ENCODE peak calls at places on chromosomes 13 and 19, in five cellular contexts. One of them, this sample, is unnamed.

GRCh38 chr13:83423361-83423760 is 458.9 kb downstream of the SLITRK1 start:
- DNase-seq in activated CD8-positive, alpha-beta memory T cell treated with anti-CD3 and anti-CD28 coated beads for 48 hours: no peak
- DNase-seq in NAMALWA: no peak
- DNase-seq in activated CD8-positive, alpha-beta T cell treated with anti-CD3 and anti-CD28 coated beads for 36 hours: no peak
- DNase-seq in central memory CD8-positive, alpha-beta T cell: no peak
- DNase-seq in this sample: no peak

GRCh38 chr19:33675501-33676124 is 53.9 kb downstream of the CHST8 start:
- DNase-seq in activated CD8-positive, alpha-beta memory T cell treated with anti-CD3 and anti-CD28 coated beads for 48 hours: no peak
- DNase-seq in NAMALWA: no peak
- DNase-seq in activated CD8-positive, alpha-beta T cell treated with anti-CD3 and anti-CD28 coated beads for 36 hours: no peak
- DNase-seq in central memory CD8-positive, alpha-beta T cell: no peak
- DNase-seq in this sample: no peak

GRCh38 chr19:49869009-49869483 is 1.7 kb upstream of the PNKP start:
- DNase-seq in activated CD8-positive, alpha-beta memory T cell treated with anti-CD3 and anti-CD28 coated beads for 48 hours: peak
- DNase-seq in NAMALWA: no peak
- DNase-seq in activated CD8-positive, alpha-beta T cell treated with anti-CD3 and anti-CD28 coated beads for 36 hours: no peak
- DNase-seq in central memory CD8-positive, alpha-beta T cell: no peak
- DNase-seq in this sample: no peak

GRCh38 chr13:79995334-79995733 is 345.6 kb downstream of the SPRY2 start:
- DNase-seq in activated CD8-positive, alpha-beta memory T cell treated with anti-CD3 and anti-CD28 coated beads for 48 hours: no peak
- DNase-seq in NAMALWA: no peak
- DNase-seq in activated CD8-positive, alpha-beta T cell treated with anti-CD3 and anti-CD28 coated beads for 36 hours: no peak
- DNase-seq in central memory CD8-positive, alpha-beta T cell: no peak
- DNase-seq in this sample: no peak

GRCh38 chr13:45331123-45331619 is 9.8 kb downstream of the TPT1 start:
- DNase-seq in activated CD8-positive, alpha-beta memory T cell treated with anti-CD3 and anti-CD28 coated beads for 48 hours: no peak
- DNase-seq in NAMALWA: peak
- DNase-seq in activated CD8-positive, alpha-beta T cell treated with anti-CD3 and anti-CD28 coated beads for 36 hours: no peak
- DNase-seq in central memory CD8-positive, alpha-beta T cell: no peak
- DNase-seq in this sample: no peak

GRCh38 chr13:44792096-44792495 is 197.2 kb downstream of the NUFIP1 start:
- DNase-seq in activated CD8-positive, alpha-beta memory T cell treated with anti-CD3 and anti-CD28 coated beads for 48 hours: no peak
- DNase-seq in NAMALWA: no peak
- DNase-seq in activated CD8-positive, alpha-beta T cell treated with anti-CD3 and anti-CD28 coated beads for 36 hours: no peak
- DNase-seq in central memory CD8-positive, alpha-beta T cell: no peak
- DNase-seq in this sample: no peak

GRCh38 chr19:54206030-54206830 is 5.6 kb downstream of the RPS9 start:
- DNase-seq in activated CD8-positive, alpha-beta memory T cell treated with anti-CD3 and anti-CD28 coated beads for 48 hours: no peak
- DNase-seq in NAMALWA: no peak
- DNase-seq in activated CD8-positive, alpha-beta T cell treated with anti-CD3 and anti-CD28 coated beads for 36 hours: no peak
- DNase-seq in central memory CD8-positive, alpha-beta T cell: no peak
- DNase-seq in this sample: peak

GRCh38 chr13:113086031-113086750 is 19.4 kb upstream of the F7 start:
- DNase-seq in activated CD8-positive, alpha-beta memory T cell treated with anti-CD3 and anti-CD28 coated beads for 48 hours: no peak
- DNase-seq in NAMALWA: no peak
- DNase-seq in activated CD8-positive, alpha-beta T cell treated with anti-CD3 and anti-CD28 coated beads for 36 hours: no peak
- DNase-seq in central memory CD8-positive, alpha-beta T cell: no peak
- DNase-seq in this sample: no peak

GRCh38 chr13:49258097-49258796 is 10.5 kb downstream of the CDADC1 start:
- DNase-seq in activated CD8-positive, alpha-beta memory T cell treated with anti-CD3 and anti-CD28 coated beads for 48 hours: no peak
- DNase-seq in NAMALWA: no peak
- DNase-seq in activated CD8-positive, alpha-beta T cell treated with anti-CD3 and anti-CD28 coated beads for 36 hours: no peak
- DNase-seq in central memory CD8-positive, alpha-beta T cell: no peak
- DNase-seq in this sample: no peak

GRCh38 chr13:71374471-71375041 is 492.4 kb downstream of the DACH1 start:
- DNase-seq in activated CD8-positive, alpha-beta memory T cell treated with anti-CD3 and anti-CD28 coated beads for 48 hours: no peak
- DNase-seq in NAMALWA: no peak
- DNase-seq in activated CD8-positive, alpha-beta T cell treated with anti-CD3 and anti-CD28 coated beads for 36 hours: no peak
- DNase-seq in central memory CD8-positive, alpha-beta T cell: no peak
- DNase-seq in this sample: no peak

GRCh38 chr19:41377977-41378707 is 1.8 kb downstream of the TMEM91 start:
- DNase-seq in activated CD8-positive, alpha-beta memory T cell treated with anti-CD3 and anti-CD28 coated beads for 48 hours: no peak
- DNase-seq in NAMALWA: peak
- DNase-seq in activated CD8-positive, alpha-beta T cell treated with anti-CD3 and anti-CD28 coated beads for 36 hours: peak
- DNase-seq in central memory CD8-positive, alpha-beta T cell: no peak
- DNase-seq in this sample: no peak

GRCh38 chr19:50325310-50326100 is 3.7 kb downstream of the KCNC3 start:
- DNase-seq in activated CD8-positive, alpha-beta memory T cell treated with anti-CD3 and anti-CD28 coated beads for 48 hours: no peak
- DNase-seq in NAMALWA: peak
- DNase-seq in activated CD8-positive, alpha-beta T cell treated with anti-CD3 and anti-CD28 coated beads for 36 hours: peak
- DNase-seq in central memory CD8-positive, alpha-beta T cell: peak
- DNase-seq in this sample: peak

GRCh38 chr19:18649371-18650047 is 12.7 kb downstream of the KLHL26 start:
- DNase-seq in activated CD8-positive, alpha-beta memory T cell treated with anti-CD3 and anti-CD28 coated beads for 48 hours: no peak
- DNase-seq in NAMALWA: no peak
- DNase-seq in activated CD8-positive, alpha-beta T cell treated with anti-CD3 and anti-CD28 coated beads for 36 hours: no peak
- DNase-seq in central memory CD8-positive, alpha-beta T cell: no peak
- DNase-seq in this sample: no peak

GRCh38 chr19:43439183-43440063 is 24.7 kb downstream of the TEX101 start:
- DNase-seq in activated CD8-positive, alpha-beta memory T cell treated with anti-CD3 and anti-CD28 coated beads for 48 hours: no peak
- DNase-seq in NAMALWA: no peak
- DNase-seq in activated CD8-positive, alpha-beta T cell treated with anti-CD3 and anti-CD28 coated beads for 36 hours: no peak
- DNase-seq in central memory CD8-positive, alpha-beta T cell: no peak
- DNase-seq in this sample: no peak

GRCh38 chr19:19120308-19121156 is 17.7 kb downstream of the TMEM161A start:
- DNase-seq in activated CD8-positive, alpha-beta memory T cell treated with anti-CD3 and anti-CD28 coated beads for 48 hours: no peak
- DNase-seq in NAMALWA: peak
- DNase-seq in activated CD8-positive, alpha-beta T cell treated with anti-CD3 and anti-CD28 coated beads for 36 hours: peak
- DNase-seq in central memory CD8-positive, alpha-beta T cell: no peak
- DNase-seq in this sample: peak

GRCh38 chr13:96285729-96286128 is 195.8 kb downstream of the HS6ST3 start:
- DNase-seq in activated CD8-positive, alpha-beta memory T cell treated with anti-CD3 and anti-CD28 coated beads for 48 hours: no peak
- DNase-seq in NAMALWA: no peak
- DNase-seq in activated CD8-positive, alpha-beta T cell treated with anti-CD3 and anti-CD28 coated beads for 36 hours: no peak
- DNase-seq in central memory CD8-positive, alpha-beta T cell: no peak
- DNase-seq in this sample: no peak

GRCh38 chr13:42266464-42266863 is 5.5 kb upstream of the AKAP11 start:
- DNase-seq in activated CD8-positive, alpha-beta memory T cell treated with anti-CD3 and anti-CD28 coated beads for 48 hours: no peak
- DNase-seq in NAMALWA: no peak
- DNase-seq in activated CD8-positive, alpha-beta T cell treated with anti-CD3 and anti-CD28 coated beads for 36 hours: no peak
- DNase-seq in central memory CD8-positive, alpha-beta T cell: no peak
- DNase-seq in this sample: no peak

GRCh38 chr13:98348476-98348875 is 171.4 kb upstream of the RNF113B start:
- DNase-seq in activated CD8-positive, alpha-beta memory T cell treated with anti-CD3 and anti-CD28 coated beads for 48 hours: no peak
- DNase-seq in NAMALWA: no peak
- DNase-seq in activated CD8-positive, alpha-beta T cell treated with anti-CD3 and anti-CD28 coated beads for 36 hours: no peak
- DNase-seq in central memory CD8-positive, alpha-beta T cell: no peak
- DNase-seq in this sample: no peak

GRCh38 chr19:10625003-10625761 is at the start of gene SLC44A2:
- DNase-seq in activated CD8-positive, alpha-beta memory T cell treated with anti-CD3 and anti-CD28 coated beads for 48 hours: no peak
- DNase-seq in NAMALWA: no peak
- DNase-seq in activated CD8-positive, alpha-beta T cell treated with anti-CD3 and anti-CD28 coated beads for 36 hours: no peak
- DNase-seq in central memory CD8-positive, alpha-beta T cell: no peak
- DNase-seq in this sample: peak

GRCh38 chr19:38841787-38842438 is 7.9 kb downstream of the HNRNPL start:
- DNase-seq in activated CD8-positive, alpha-beta memory T cell treated with anti-CD3 and anti-CD28 coated beads for 48 hours: no peak
- DNase-seq in NAMALWA: no peak
- DNase-seq in activated CD8-positive, alpha-beta T cell treated with anti-CD3 and anti-CD28 coated beads for 36 hours: peak
- DNase-seq in central memory CD8-positive, alpha-beta T cell: peak
- DNase-seq in this sample: no peak

This sample was measured in right lobe of liver.